ENCODE peak calls at places on chromosomes 16 and 17, in nine cellular contexts. One of them, this sample, is unnamed.

GRCh38 chr16:71555230-71555891 is 21.5 kb downstream of the TAT start:
- DNase-seq in AG09319: no peak
- DNase-seq in activated CD8-positive, alpha-beta T cell treated with anti-CD3 and anti-CD28 coated beads for 36 hours: no peak
- DNase-seq in tibial nerve: no peak
- DNase-seq in WTC11: no peak
- DNase-seq in Panc1: no peak
- DNase-seq in mesothelial cell of epicardium: no peak
- DNase-seq in CD8-positive, alpha-beta T cell: no peak
- DNase-seq in Calu3: no peak
- DNase-seq in this sample: peak

GRCh38 chr16:88382491-88383400 is at the start of gene ZNF469:
- DNase-seq in mesothelial cell of epicardium: peak
- DNase-seq in Calu3: peak
- DNase-seq in AG09319: no peak
- DNase-seq in WTC11: peak
- DNase-seq in activated CD8-positive, alpha-beta T cell treated with anti-CD3 and anti-CD28 coated beads for 36 hours: no peak
- DNase-seq in tibial nerve: no peak
- DNase-seq in CD8-positive, alpha-beta T cell: no peak
- DNase-seq in Panc1: no peak
- DNase-seq in this sample: no peak

GRCh38 chr17:77535892-77536291 is 395.1 kb downstream of the SEC14L1 start:
- DNase-seq in mesothelial cell of epicardium: no peak
- DNase-seq in CD8-positive, alpha-beta T cell: no peak
- DNase-seq in tibial nerve: no peak
- DNase-seq in WTC11: no peak
- DNase-seq in AG09319: no peak
- DNase-seq in activated CD8-positive, alpha-beta T cell treated with anti-CD3 and anti-CD28 coated beads for 36 hours: no peak
- DNase-seq in Calu3: no peak
- DNase-seq in Panc1: no peak
- DNase-seq in this sample: no peak

GRCh38 chr17:4583796-4584124 is 569 bp upstream of the SMTNL2 start:
- DNase-seq in activated CD8-positive, alpha-beta T cell treated with anti-CD3 and anti-CD28 coated beads for 36 hours: peak
- DNase-seq in Calu3: no peak
- DNase-seq in mesothelial cell of epicardium: no peak
- DNase-seq in WTC11: peak
- DNase-seq in tibial nerve: no peak
- DNase-seq in Panc1: no peak
- DNase-seq in CD8-positive, alpha-beta T cell: no peak
- DNase-seq in AG09319: no peak
- DNase-seq in this sample: no peak

GRCh38 chr16:10613771-10614485 is 33.5 kb upstream of the EMP2 start:
- DNase-seq in CD8-positive, alpha-beta T cell: no peak
- DNase-seq in activated CD8-positive, alpha-beta T cell treated with anti-CD3 and anti-CD28 coated beads for 36 hours: no peak
- DNase-seq in mesothelial cell of epicardium: no peak
- DNase-seq in tibial nerve: no peak
- DNase-seq in Calu3: no peak
- DNase-seq in WTC11: no peak
- DNase-seq in AG09319: no peak
- DNase-seq in Panc1: no peak
- DNase-seq in this sample: no peak

GRCh38 chr17:19021622-19022083 is 17.1 kb upstream of the FAM83G start:
- DNase-seq in mesothelial cell of epicardium: no peak
- DNase-seq in activated CD8-positive, alpha-beta T cell treated with anti-CD3 and anti-CD28 coated beads for 36 hours: peak
- DNase-seq in Calu3: no peak
- DNase-seq in WTC11: peak
- DNase-seq in tibial nerve: no peak
- DNase-seq in CD8-positive, alpha-beta T cell: peak
- DNase-seq in Panc1: no peak
- DNase-seq in AG09319: no peak
- DNase-seq in this sample: no peak

GRCh38 chr17:74464730-74465377 is 1.6 kb upstream of the CD300A start:
- DNase-seq in CD8-positive, alpha-beta T cell: no peak
- DNase-seq in activated CD8-positive, alpha-beta T cell treated with anti-CD3 and anti-CD28 coated beads for 36 hours: no peak
- DNase-seq in Calu3: no peak
- DNase-seq in tibial nerve: no peak
- DNase-seq in Panc1: no peak
- DNase-seq in AG09319: no peak
- DNase-seq in mesothelial cell of epicardium: no peak
- DNase-seq in WTC11: no peak
- DNase-seq in this sample: no peak

GRCh38 chr16:70391881-70392481 is 45.3 kb downstream of the DDX19A start:
- DNase-seq in AG09319: peak
- DNase-seq in mesothelial cell of epicardium: no peak
- DNase-seq in CD8-positive, alpha-beta T cell: no peak
- DNase-seq in Calu3: no peak
- DNase-seq in tibial nerve: peak
- DNase-seq in Panc1: no peak
- DNase-seq in WTC11: no peak
- DNase-seq in activated CD8-positive, alpha-beta T cell treated with anti-CD3 and anti-CD28 coated beads for 36 hours: no peak
- DNase-seq in this sample: peak

GRCh38 chr17:42202159-42202558 is 7.9 kb upstream of the GHDC start:
- DNase-seq in tibial nerve: no peak
- DNase-seq in activated CD8-positive, alpha-beta T cell treated with anti-CD3 and anti-CD28 coated beads for 36 hours: no peak
- DNase-seq in Calu3: no peak
- DNase-seq in mesothelial cell of epicardium: no peak
- DNase-seq in CD8-positive, alpha-beta T cell: no peak
- DNase-seq in AG09319: no peak
- DNase-seq in Panc1: no peak
- DNase-seq in WTC11: no peak
- DNase-seq in this sample: no peak

GRCh38 chr17:79619636-79620206 is 8.9 kb upstream of the RBFOX3 start:
- DNase-seq in activated CD8-positive, alpha-beta T cell treated with anti-CD3 and anti-CD28 coated beads for 36 hours: no peak
- DNase-seq in WTC11: peak
- DNase-seq in tibial nerve: no peak
- DNase-seq in mesothelial cell of epicardium: peak
- DNase-seq in Calu3: no peak
- DNase-seq in CD8-positive, alpha-beta T cell: no peak
- DNase-seq in Panc1: no peak
- DNase-seq in AG09319: no peak
- DNase-seq in this sample: no peak

GRCh38 chr16:8555400-8555799 is 34.9 kb downstream of the TMEM114 start:
- DNase-seq in Calu3: no peak
- DNase-seq in CD8-positive, alpha-beta T cell: no peak
- DNase-seq in mesothelial cell of epicardium: no peak
- DNase-seq in tibial nerve: no peak
- DNase-seq in Panc1: no peak
- DNase-seq in activated CD8-positive, alpha-beta T cell treated with anti-CD3 and anti-CD28 coated beads for 36 hours: no peak
- DNase-seq in AG09319: no peak
- DNase-seq in WTC11: no peak
- DNase-seq in this sample: no peak

GRCh38 chr16:15970202-15970601 is 20.8 kb downstream of the ABCC1 start:
- DNase-seq in tibial nerve: no peak
- DNase-seq in activated CD8-positive, alpha-beta T cell treated with anti-CD3 and anti-CD28 coated beads for 36 hours: peak
- DNase-seq in Calu3: no peak
- DNase-seq in CD8-positive, alpha-beta T cell: no peak
- DNase-seq in Panc1: no peak
- DNase-seq in AG09319: no peak
- DNase-seq in WTC11: peak
- DNase-seq in mesothelial cell of epicardium: no peak
- DNase-seq in this sample: no peak

GRCh38 chr16:87628940-87629339 is 26.6 kb downstream of the JPH3 start:
- DNase-seq in WTC11: no peak
- DNase-seq in Panc1: no peak
- DNase-seq in AG09319: peak
- DNase-seq in mesothelial cell of epicardium: no peak
- DNase-seq in activated CD8-positive, alpha-beta T cell treated with anti-CD3 and anti-CD28 coated beads for 36 hours: no peak
- DNase-seq in tibial nerve: no peak
- DNase-seq in Calu3: no peak
- DNase-seq in CD8-positive, alpha-beta T cell: no peak
- DNase-seq in this sample: no peak

GRCh38 chr16:14148569-14148968 is 77.5 kb downstream of the MRTFB start:
- DNase-seq in Panc1: no peak
- DNase-seq in mesothelial cell of epicardium: no peak
- DNase-seq in CD8-positive, alpha-beta T cell: no peak
- DNase-seq in AG09319: no peak
- DNase-seq in tibial nerve: no peak
- DNase-seq in Calu3: peak
- DNase-seq in WTC11: no peak
- DNase-seq in activated CD8-positive, alpha-beta T cell treated with anti-CD3 and anti-CD28 coated beads for 36 hours: no peak
- DNase-seq in this sample: no peak

GRCh38 chr17:27293359-27293897 is 486 bp upstream of the WSB1 start:
- DNase-seq in WTC11: no peak
- DNase-seq in Calu3: no peak
- DNase-seq in Panc1: no peak
- DNase-seq in CD8-positive, alpha-beta T cell: no peak
- DNase-seq in tibial nerve: no peak
- DNase-seq in activated CD8-positive, alpha-beta T cell treated with anti-CD3 and anti-CD28 coated beads for 36 hours: peak
- DNase-seq in mesothelial cell of epicardium: peak
- DNase-seq in AG09319: no peak
- DNase-seq in this sample: no peak

GRCh38 chr17:30302241-30302640 is 10.5 kb upstream of the BLMH start:
- DNase-seq in WTC11: no peak
- DNase-seq in Panc1: no peak
- DNase-seq in activated CD8-positive, alpha-beta T cell treated with anti-CD3 and anti-CD28 coated beads for 36 hours: no peak
- DNase-seq in tibial nerve: no peak
- DNase-seq in AG09319: no peak
- DNase-seq in mesothelial cell of epicardium: no peak
- DNase-seq in Calu3: peak
- DNase-seq in CD8-positive, alpha-beta T cell: no peak
- DNase-seq in this sample: peak

GRCh38 chr17:30296499-30297038 is 4.8 kb upstream of the BLMH start:
- DNase-seq in Panc1: no peak
- DNase-seq in mesothelial cell of epicardium: no peak
- DNase-seq in activated CD8-positive, alpha-beta T cell treated with anti-CD3 and anti-CD28 coated beads for 36 hours: no peak
- DNase-seq in CD8-positive, alpha-beta T cell: no peak
- DNase-seq in AG09319: no peak
- DNase-seq in tibial nerve: no peak
- DNase-seq in Calu3: no peak
- DNase-seq in WTC11: no peak
- DNase-seq in this sample: no peak

GRCh38 chr17:30297715-30298114 is 6.0 kb upstream of the BLMH start:
- DNase-seq in Panc1: no peak
- DNase-seq in WTC11: no peak
- DNase-seq in activated CD8-positive, alpha-beta T cell treated with anti-CD3 and anti-CD28 coated beads for 36 hours: no peak
- DNase-seq in mesothelial cell of epicardium: no peak
- DNase-seq in Calu3: no peak
- DNase-seq in tibial nerve: no peak
- DNase-seq in AG09319: no peak
- DNase-seq in CD8-positive, alpha-beta T cell: no peak
- DNase-seq in this sample: no peak

GRCh38 chr17:30300803-30301202 is 9.1 kb upstream of the BLMH start:
- DNase-seq in mesothelial cell of epicardium: no peak
- DNase-seq in tibial nerve: no peak
- DNase-seq in WTC11: no peak
- DNase-seq in Panc1: no peak
- DNase-seq in AG09319: no peak
- DNase-seq in CD8-positive, alpha-beta T cell: no peak
- DNase-seq in Calu3: no peak
- DNase-seq in activated CD8-positive, alpha-beta T cell treated with anti-CD3 and anti-CD28 coated beads for 36 hours: no peak
- DNase-seq in this sample: no peak

DNA sequence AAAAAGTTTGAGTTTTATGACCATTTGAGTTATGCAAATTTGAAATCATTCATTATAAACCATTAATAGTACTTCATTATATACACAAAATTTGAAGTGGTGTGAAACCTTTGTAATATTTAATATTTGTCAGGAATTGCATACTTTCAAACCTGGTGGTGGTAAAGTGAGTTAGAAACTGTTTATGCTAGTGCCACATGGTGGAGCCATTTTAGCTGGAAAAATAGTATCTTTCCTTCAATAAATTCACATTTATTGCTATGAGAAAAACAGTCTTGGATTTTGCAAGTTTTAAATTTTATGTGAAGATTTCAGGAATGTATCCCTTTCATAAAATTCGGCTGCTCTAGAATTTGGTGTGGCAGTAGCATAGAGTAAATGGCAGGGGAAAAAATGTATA is 7.3 kb upstream of the BLMH start:
- DNase-seq in tibial nerve: no peak
- DNase-seq in Calu3: no peak
- DNase-seq in activated CD8-positive, alpha-beta T cell treated with anti-CD3 and anti-CD28 coated beads for 36 hours: no peak
- DNase-seq in mesothelial cell of epicardium: no peak
- DNase-seq in WTC11: no peak
- DNase-seq in AG09319: no peak
- DNase-seq in Panc1: no peak
- DNase-seq in CD8-positive, alpha-beta T cell: no peak
- DNase-seq in this sample: no peak
- TF ChIP-seq CTCF in tibial nerve: no peak
- TF ChIP-seq CTCF in Calu3: peak
- TF ChIP-seq CTCF in activated CD8-positive, alpha-beta T cell treated with anti-CD3 and anti-CD28 coated beads for 36 hours: peak
- TF ChIP-seq CTCF in mesothelial cell of epicardium: no peak
- TF ChIP-seq CTCF in WTC11: no peak
- TF ChIP-seq CTCF in AG09319: peak
- TF ChIP-seq CTCF in Panc1: no peak
- TF ChIP-seq CTCF in CD8-positive, alpha-beta T cell: no peak
- TF ChIP-seq CTCF in this sample: peak

DNA sequence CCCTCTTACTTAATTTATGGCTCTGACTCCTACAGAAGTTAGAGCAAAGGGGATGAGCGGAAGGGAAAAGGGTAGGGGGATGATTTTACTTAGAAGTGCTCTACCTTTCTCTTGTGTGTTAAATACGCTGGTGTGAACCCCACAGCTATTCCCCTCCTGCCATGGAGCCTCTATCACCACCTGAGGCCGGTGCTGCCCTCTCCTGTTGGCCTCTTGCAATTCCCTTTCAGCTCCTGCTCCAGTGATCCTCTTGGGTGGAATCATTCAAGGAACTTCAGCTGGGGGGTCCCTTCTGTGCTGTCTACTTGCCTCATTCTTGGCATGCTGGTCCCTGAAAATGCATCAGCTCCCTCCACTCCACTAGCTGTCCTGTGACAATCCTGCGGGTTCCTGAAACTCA is 41.8 kb upstream of the CDH8 start:
- DNase-seq in tibial nerve: no peak
- DNase-seq in AG09319: no peak
- DNase-seq in Calu3: no peak
- DNase-seq in mesothelial cell of epicardium: no peak
- DNase-seq in WTC11: peak
- DNase-seq in Panc1: no peak
- DNase-seq in CD8-positive, alpha-beta T cell: no peak
- DNase-seq in activated CD8-positive, alpha-beta T cell treated with anti-CD3 and anti-CD28 coated beads for 36 hours: no peak
- DNase-seq in this sample: no peak
- TF ChIP-seq CTCF in tibial nerve: no peak
- TF ChIP-seq CTCF in AG09319: no peak
- TF ChIP-seq CTCF in Calu3: no peak
- TF ChIP-seq CTCF in mesothelial cell of epicardium: no peak
- TF ChIP-seq CTCF in WTC11: peak
- TF ChIP-seq CTCF in Panc1: peak
- TF ChIP-seq CTCF in CD8-positive, alpha-beta T cell: no peak
- TF ChIP-seq CTCF in activated CD8-positive, alpha-beta T cell treated with anti-CD3 and anti-CD28 coated beads for 36 hours: no peak
- TF ChIP-seq CTCF in this sample: no peak

GRCh38 chr17:75594499-75595283 is 7.1 kb downstream of the MYO15B start:
- DNase-seq in WTC11: no peak
- DNase-seq in Panc1: no peak
- DNase-seq in mesothelial cell of epicardium: no peak
- DNase-seq in activated CD8-positive, alpha-beta T cell treated with anti-CD3 and anti-CD28 coated beads for 36 hours: no peak
- DNase-seq in CD8-positive, alpha-beta T cell: peak
- DNase-seq in Calu3: no peak
- DNase-seq in AG09319: no peak
- DNase-seq in tibial nerve: no peak
- DNase-seq in this sample: no peak
- TF ChIP-seq CTCF in WTC11: no peak
- TF ChIP-seq CTCF in Panc1: no peak
- TF ChIP-seq CTCF in mesothelial cell of epicardium: no peak
- TF ChIP-seq CTCF in activated CD8-positive, alpha-beta T cell treated with anti-CD3 and anti-CD28 coated beads for 36 hours: no peak
- TF ChIP-seq CTCF in CD8-positive, alpha-beta T cell: no peak
- TF ChIP-seq CTCF in Calu3: no peak
- TF ChIP-seq CTCF in AG09319: no peak
- TF ChIP-seq CTCF in tibial nerve: no peak
- TF ChIP-seq CTCF in this sample: no peak

GRCh38 chr17:29593546-29594440 is 861 bp downstream of the ANKRD13B start:
- DNase-seq in Calu3: peak
- DNase-seq in Panc1: no peak
- DNase-seq in AG09319: no peak
- DNase-seq in WTC11: peak
- DNase-seq in mesothelial cell of epicardium: peak
- DNase-seq in tibial nerve: no peak
- DNase-seq in CD8-positive, alpha-beta T cell: no peak
- DNase-seq in activated CD8-positive, alpha-beta T cell treated with anti-CD3 and anti-CD28 coated beads for 36 hours: peak
- DNase-seq in this sample: no peak
- TF ChIP-seq CTCF in Calu3: peak
- TF ChIP-seq CTCF in Panc1: no peak
- TF ChIP-seq CTCF in AG09319: peak
- TF ChIP-seq CTCF in WTC11: no peak
- TF ChIP-seq CTCF in mesothelial cell of epicardium: no peak
- TF ChIP-seq CTCF in tibial nerve: no peak
- TF ChIP-seq CTCF in CD8-positive, alpha-beta T cell: no peak
- TF ChIP-seq CTCF in activated CD8-positive, alpha-beta T cell treated with anti-CD3 and anti-CD28 coated beads for 36 hours: peak
- TF ChIP-seq CTCF in this sample: no peak

This sample was measured in PC-9.